ENCODE peak calls at places on chromosomes 11 and 22, in four cellular contexts. A is tibial nerve, N is head of caudate nucleus, M is AG04450. W is an unnamed sample.

GRCh38 chr11:120054753-120055045 is 83.2 kb downstream of the TRIM29 start:
- DNase-seq in A (no peak), N (no peak), M (no peak), W (no peak)

GRCh38 chr11:63875506-63875905 is 36.6 kb downstream of the MARK2 start:
- DNase-seq in A (no peak), N (no peak), M (no peak), W (no peak)

GRCh38 chr22:39908737-39909136 is 7.9 kb downstream of the GRAP2 start:
- DNase-seq in A (no peak), N (no peak), M (no peak), W (peak; percentile 58)

GRCh38 chr11:60594998-60595637 is 79.9 kb downstream of the MS4A13 start:
- DNase-seq in A (no peak), N (no peak), M (no peak), W (no peak)

GRCh38 chr11:35337136-35337918 is 82.0 kb downstream of the SLC1A2 start:
- DNase-seq in A (no peak), N (no peak), M (peak; percentile 94), W (peak; percentile 99)

GRCh38 chr11:59918987-59919589 is 19.1 kb upstream of the OOSP1 start:
- DNase-seq in A (no peak), N (no peak), M (no peak), W (peak; percentile 35)

GRCh38 chr11:70278994-70279393 is 8.5 kb downstream of the PPFIA1 start:
- DNase-seq in A (no peak), N (peak; percentile 54), M (no peak), W (no peak)

GRCh38 chr11:57255618-57256017 is 18.6 kb upstream of the APLNR start:
- DNase-seq in A (no peak), N (no peak), M (no peak), W (peak; percentile 92)

GRCh38 chr11:2211113-2211971 is 39.7 kb upstream of the TH start:
- DNase-seq in A (no peak), N (no peak), M (no peak), W (no peak)

GRCh38 chr11:100808904-100809491 is 121.9 kb downstream of the ARHGAP42 start:
- DNase-seq in A (no peak), N (no peak), M (no peak), W (no peak)

GRCh38 chr11:114082415-114082748 is 22.9 kb downstream of the ZBTB16 start:
- DNase-seq in A (no peak), N (no peak), M (no peak), W (no peak)

GRCh38 chr11:109864161-109864661 is 229.0 kb upstream of the ZC3H12C start:
- DNase-seq in A (no peak), N (no peak), M (no peak), W (no peak)

GRCh38 chr11:126310229-126310991 is 6.5 kb downstream of the DCPS start:
- DNase-seq in A (peak; percentile 67), N (peak; percentile 81), M (no peak), W (peak; percentile 71)

GRCh38 chr11:107592813-107593212 is 1.9 kb downstream of the ELMOD1 start:
- DNase-seq in A (no peak), N (peak; percentile 73), M (no peak), W (no peak)

GRCh38 chr11:102384419-102385052 is 37.5 kb downstream of the BIRC2 start:
- DNase-seq in A (no peak), N (no peak), M (no peak), W (no peak)

GRCh38 chr11:15607361-15608036 is 492.8 kb downstream of the INSC start:
- DNase-seq in A (no peak), N (no peak), M (no peak), W (peak; percentile 73)

GRCh38 chr11:35043933-35044332 is 95.0 kb upstream of the CD44 start:
- DNase-seq in A (no peak), N (no peak), M (no peak), W (no peak)